ENCODE peak calls at places on chromosome 18, in eight cellular contexts. One of them, this sample, is unnamed.

GRCh38 chr18:35680139-35680551 is 98.6 kb downstream of the GALNT1 start:
- DNase-seq in heart right ventricle: no peak
- DNase-seq in cardiac fibroblast: peak
- DNase-seq in GM06990: no peak
- DNase-seq in mucosa of descending colon: no peak
- DNase-seq in body of pancreas: no peak
- DNase-seq in skeletal muscle cell: no peak
- DNase-seq in bronchial epithelial cell: no peak
- DNase-seq in this sample: no peak

GRCh38 chr18:923144-923543 is 18.5 kb downstream of the ADCYAP1 start:
- DNase-seq in heart right ventricle: no peak
- DNase-seq in cardiac fibroblast: no peak
- DNase-seq in GM06990: no peak
- DNase-seq in mucosa of descending colon: no peak
- DNase-seq in body of pancreas: no peak
- DNase-seq in skeletal muscle cell: no peak
- DNase-seq in bronchial epithelial cell: no peak
- DNase-seq in this sample: no peak

GRCh38 chr18:67239826-67240225 is 276.7 kb downstream of the DSEL start:
- DNase-seq in heart right ventricle: no peak
- DNase-seq in cardiac fibroblast: no peak
- DNase-seq in GM06990: no peak
- DNase-seq in mucosa of descending colon: no peak
- DNase-seq in body of pancreas: no peak
- DNase-seq in skeletal muscle cell: no peak
- DNase-seq in bronchial epithelial cell: peak
- DNase-seq in this sample: no peak

GRCh38 chr18:43578636-43579203 is 301.4 kb upstream of the SYT4 start:
- DNase-seq in heart right ventricle: no peak
- DNase-seq in cardiac fibroblast: peak
- DNase-seq in GM06990: no peak
- DNase-seq in mucosa of descending colon: no peak
- DNase-seq in body of pancreas: no peak
- DNase-seq in skeletal muscle cell: no peak
- DNase-seq in bronchial epithelial cell: no peak
- DNase-seq in this sample: no peak

GRCh38 chr18:37639846-37640245 is 74.2 kb upstream of the CELF4 start:
- DNase-seq in heart right ventricle: no peak
- DNase-seq in cardiac fibroblast: no peak
- DNase-seq in GM06990: no peak
- DNase-seq in mucosa of descending colon: no peak
- DNase-seq in body of pancreas: no peak
- DNase-seq in skeletal muscle cell: no peak
- DNase-seq in bronchial epithelial cell: peak
- DNase-seq in this sample: no peak

GRCh38 chr18:58251416-58251815 is 207.4 kb downstream of the NEDD4L start:
- DNase-seq in heart right ventricle: no peak
- DNase-seq in cardiac fibroblast: no peak
- DNase-seq in GM06990: no peak
- DNase-seq in mucosa of descending colon: no peak
- DNase-seq in body of pancreas: no peak
- DNase-seq in skeletal muscle cell: no peak
- DNase-seq in bronchial epithelial cell: no peak
- DNase-seq in this sample: no peak

GRCh38 chr18:61606759-61607158 is 273.5 kb downstream of the CDH20 start:
- DNase-seq in heart right ventricle: peak
- DNase-seq in cardiac fibroblast: peak
- DNase-seq in GM06990: no peak
- DNase-seq in mucosa of descending colon: peak
- DNase-seq in body of pancreas: peak
- DNase-seq in skeletal muscle cell: peak
- DNase-seq in bronchial epithelial cell: peak
- DNase-seq in this sample: no peak

GRCh38 chr18:10490401-10491289 is 35.2 kb upstream of the NAPG start:
- DNase-seq in heart right ventricle: no peak
- DNase-seq in cardiac fibroblast: no peak
- DNase-seq in GM06990: peak
- DNase-seq in mucosa of descending colon: peak
- DNase-seq in body of pancreas: peak
- DNase-seq in skeletal muscle cell: no peak
- DNase-seq in bronchial epithelial cell: no peak
- DNase-seq in this sample: no peak

GRCh38 chr18:26757263-26758019 is 108.1 kb downstream of the AQP4 start:
- DNase-seq in heart right ventricle: no peak
- DNase-seq in cardiac fibroblast: no peak
- DNase-seq in GM06990: no peak
- DNase-seq in mucosa of descending colon: no peak
- DNase-seq in body of pancreas: peak
- DNase-seq in skeletal muscle cell: no peak
- DNase-seq in bronchial epithelial cell: peak
- DNase-seq in this sample: no peak

GRCh38 chr18:44627245-44627644 is 53.4 kb upstream of the SETBP1 start:
- DNase-seq in heart right ventricle: no peak
- DNase-seq in cardiac fibroblast: peak
- DNase-seq in GM06990: no peak
- DNase-seq in mucosa of descending colon: no peak
- DNase-seq in body of pancreas: no peak
- DNase-seq in skeletal muscle cell: peak
- DNase-seq in bronchial epithelial cell: peak
- DNase-seq in this sample: no peak

GRCh38 chr18:37553633-37554398 is 11.8 kb downstream of the CELF4 start:
- DNase-seq in heart right ventricle: no peak
- DNase-seq in cardiac fibroblast: no peak
- DNase-seq in GM06990: no peak
- DNase-seq in mucosa of descending colon: no peak
- DNase-seq in body of pancreas: no peak
- DNase-seq in skeletal muscle cell: no peak
- DNase-seq in bronchial epithelial cell: no peak
- DNase-seq in this sample: no peak

GRCh38 chr18:13300029-13300428 is 81.5 kb downstream of the LDLRAD4 start:
- DNase-seq in heart right ventricle: no peak
- DNase-seq in cardiac fibroblast: no peak
- DNase-seq in GM06990: no peak
- DNase-seq in mucosa of descending colon: no peak
- DNase-seq in body of pancreas: no peak
- DNase-seq in skeletal muscle cell: no peak
- DNase-seq in bronchial epithelial cell: no peak
- DNase-seq in this sample: no peak

GRCh38 chr18:63860536-63860930 is 27.0 kb upstream of the SERPINB2 start:
- DNase-seq in heart right ventricle: no peak
- DNase-seq in cardiac fibroblast: no peak
- DNase-seq in GM06990: no peak
- DNase-seq in mucosa of descending colon: no peak
- DNase-seq in body of pancreas: no peak
- DNase-seq in skeletal muscle cell: no peak
- DNase-seq in bronchial epithelial cell: peak
- DNase-seq in this sample: no peak

GRCh38 chr18:26089247-26090129 is 925 bp downstream of the SS18 start:
- DNase-seq in heart right ventricle: no peak
- DNase-seq in cardiac fibroblast: peak
- DNase-seq in GM06990: peak
- DNase-seq in mucosa of descending colon: no peak
- DNase-seq in body of pancreas: no peak
- DNase-seq in skeletal muscle cell: no peak
- DNase-seq in bronchial epithelial cell: peak
- DNase-seq in this sample: no peak

GRCh38 chr18:38545071-38545470 is 979.5 kb upstream of the CELF4 start:
- DNase-seq in heart right ventricle: no peak
- DNase-seq in cardiac fibroblast: no peak
- DNase-seq in GM06990: no peak
- DNase-seq in mucosa of descending colon: no peak
- DNase-seq in body of pancreas: no peak
- DNase-seq in skeletal muscle cell: no peak
- DNase-seq in bronchial epithelial cell: peak
- DNase-seq in this sample: no peak

GRCh38 chr18:26516964-26517363 is 31.4 kb downstream of the KCTD1 start:
- DNase-seq in heart right ventricle: no peak
- DNase-seq in cardiac fibroblast: no peak
- DNase-seq in GM06990: no peak
- DNase-seq in mucosa of descending colon: no peak
- DNase-seq in body of pancreas: no peak
- DNase-seq in skeletal muscle cell: no peak
- DNase-seq in bronchial epithelial cell: no peak
- DNase-seq in this sample: no peak

GRCh38 chr18:40864846-40865245 is 1090.2 kb upstream of the PIK3C3 start:
- DNase-seq in heart right ventricle: no peak
- DNase-seq in cardiac fibroblast: no peak
- DNase-seq in GM06990: no peak
- DNase-seq in mucosa of descending colon: no peak
- DNase-seq in body of pancreas: no peak
- DNase-seq in skeletal muscle cell: no peak
- DNase-seq in bronchial epithelial cell: no peak
- DNase-seq in this sample: no peak

GRCh38 chr18:76475450-76476203 is 19.4 kb downstream of the ZNF516 start:
- DNase-seq in heart right ventricle: no peak
- DNase-seq in cardiac fibroblast: no peak
- DNase-seq in GM06990: no peak
- DNase-seq in mucosa of descending colon: no peak
- DNase-seq in body of pancreas: no peak
- DNase-seq in skeletal muscle cell: no peak
- DNase-seq in bronchial epithelial cell: no peak
- DNase-seq in this sample: no peak

DNA sequence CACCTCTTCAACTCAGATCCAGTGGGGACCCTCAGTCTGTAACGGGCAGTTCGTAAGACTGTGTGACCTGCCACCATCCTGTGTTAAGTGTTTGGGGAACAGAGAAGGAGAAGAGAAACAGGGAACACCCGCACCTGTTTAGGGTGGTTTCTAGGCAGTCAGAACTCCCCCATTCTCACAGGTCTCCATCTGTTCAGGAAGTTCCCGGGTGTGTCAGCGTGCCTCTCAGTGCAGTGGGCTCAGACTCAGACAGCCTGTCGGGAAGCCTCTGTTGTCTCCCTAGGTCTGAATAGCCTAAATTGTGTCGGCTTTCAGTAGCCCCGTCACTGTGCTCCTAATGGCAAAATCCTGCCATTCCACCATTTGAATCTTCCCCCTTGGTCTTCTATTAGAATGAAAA is 256.6 kb downstream of the LOXHD1 start:
- DNase-seq in heart right ventricle: no peak
- DNase-seq in cardiac fibroblast: no peak
- DNase-seq in GM06990: no peak
- DNase-seq in mucosa of descending colon: no peak
- DNase-seq in body of pancreas: no peak
- DNase-seq in skeletal muscle cell: no peak
- DNase-seq in bronchial epithelial cell: no peak
- DNase-seq in this sample: no peak
- H3K4me3 ChIP-seq in heart right ventricle: no peak
- H3K4me3 ChIP-seq in cardiac fibroblast: no peak
- H3K4me3 ChIP-seq in GM06990: no peak
- H3K4me3 ChIP-seq in mucosa of descending colon: no peak
- H3K4me3 ChIP-seq in body of pancreas: no peak
- H3K4me3 ChIP-seq in skeletal muscle cell: no peak
- H3K4me3 ChIP-seq in bronchial epithelial cell: no peak
- H3K4me3 ChIP-seq in this sample: no peak

GRCh38 chr18:6382968-6383367 is 31.7 kb downstream of the L3MBTL4 start:
- DNase-seq in heart right ventricle: no peak
- DNase-seq in cardiac fibroblast: no peak
- DNase-seq in GM06990: no peak
- DNase-seq in mucosa of descending colon: no peak
- DNase-seq in body of pancreas: no peak
- DNase-seq in skeletal muscle cell: no peak
- DNase-seq in bronchial epithelial cell: no peak
- DNase-seq in this sample: no peak
- H3K4me3 ChIP-seq in heart right ventricle: no peak
- H3K4me3 ChIP-seq in cardiac fibroblast: no peak
- H3K4me3 ChIP-seq in GM06990: no peak
- H3K4me3 ChIP-seq in mucosa of descending colon: no peak
- H3K4me3 ChIP-seq in body of pancreas: no peak
- H3K4me3 ChIP-seq in skeletal muscle cell: no peak
- H3K4me3 ChIP-seq in bronchial epithelial cell: no peak
- H3K4me3 ChIP-seq in this sample: no peak

GRCh38 chr18:3593381-3593903 is 143.5 kb downstream of the TGIF1 start:
- DNase-seq in heart right ventricle: no peak
- DNase-seq in cardiac fibroblast: peak
- DNase-seq in GM06990: no peak
- DNase-seq in mucosa of descending colon: no peak
- DNase-seq in body of pancreas: no peak
- DNase-seq in skeletal muscle cell: peak
- DNase-seq in bronchial epithelial cell: peak
- DNase-seq in this sample: peak
- H3K4me3 ChIP-seq in heart right ventricle: peak
- H3K4me3 ChIP-seq in cardiac fibroblast: peak
- H3K4me3 ChIP-seq in GM06990: peak
- H3K4me3 ChIP-seq in mucosa of descending colon: no peak
- H3K4me3 ChIP-seq in body of pancreas: no peak
- H3K4me3 ChIP-seq in skeletal muscle cell: peak
- H3K4me3 ChIP-seq in bronchial epithelial cell: no peak
- H3K4me3 ChIP-seq in this sample: peak

GRCh38 chr18:68418881-68419280 is 296.0 kb downstream of the TMX3 start:
- DNase-seq in heart right ventricle: no peak
- DNase-seq in cardiac fibroblast: peak
- DNase-seq in GM06990: no peak
- DNase-seq in mucosa of descending colon: no peak
- DNase-seq in body of pancreas: no peak
- DNase-seq in skeletal muscle cell: no peak
- DNase-seq in bronchial epithelial cell: peak
- DNase-seq in this sample: no peak

GRCh38 chr18:68414407-68414806 is 300.5 kb downstream of the TMX3 start:
- DNase-seq in heart right ventricle: no peak
- DNase-seq in cardiac fibroblast: no peak
- DNase-seq in GM06990: no peak
- DNase-seq in mucosa of descending colon: no peak
- DNase-seq in body of pancreas: no peak
- DNase-seq in skeletal muscle cell: no peak
- DNase-seq in bronchial epithelial cell: no peak
- DNase-seq in this sample: no peak

GRCh38 chr18:68417166-68417776 is 297.6 kb downstream of the TMX3 start:
- DNase-seq in heart right ventricle: no peak
- DNase-seq in cardiac fibroblast: peak
- DNase-seq in GM06990: no peak
- DNase-seq in mucosa of descending colon: no peak
- DNase-seq in body of pancreas: no peak
- DNase-seq in skeletal muscle cell: no peak
- DNase-seq in bronchial epithelial cell: no peak
- DNase-seq in this sample: no peak

GRCh38 chr18:68417826-68418225 is 297.1 kb downstream of the TMX3 start:
- DNase-seq in heart right ventricle: no peak
- DNase-seq in cardiac fibroblast: peak
- DNase-seq in GM06990: no peak
- DNase-seq in mucosa of descending colon: no peak
- DNase-seq in body of pancreas: no peak
- DNase-seq in skeletal muscle cell: no peak
- DNase-seq in bronchial epithelial cell: peak
- DNase-seq in this sample: no peak

DNA sequence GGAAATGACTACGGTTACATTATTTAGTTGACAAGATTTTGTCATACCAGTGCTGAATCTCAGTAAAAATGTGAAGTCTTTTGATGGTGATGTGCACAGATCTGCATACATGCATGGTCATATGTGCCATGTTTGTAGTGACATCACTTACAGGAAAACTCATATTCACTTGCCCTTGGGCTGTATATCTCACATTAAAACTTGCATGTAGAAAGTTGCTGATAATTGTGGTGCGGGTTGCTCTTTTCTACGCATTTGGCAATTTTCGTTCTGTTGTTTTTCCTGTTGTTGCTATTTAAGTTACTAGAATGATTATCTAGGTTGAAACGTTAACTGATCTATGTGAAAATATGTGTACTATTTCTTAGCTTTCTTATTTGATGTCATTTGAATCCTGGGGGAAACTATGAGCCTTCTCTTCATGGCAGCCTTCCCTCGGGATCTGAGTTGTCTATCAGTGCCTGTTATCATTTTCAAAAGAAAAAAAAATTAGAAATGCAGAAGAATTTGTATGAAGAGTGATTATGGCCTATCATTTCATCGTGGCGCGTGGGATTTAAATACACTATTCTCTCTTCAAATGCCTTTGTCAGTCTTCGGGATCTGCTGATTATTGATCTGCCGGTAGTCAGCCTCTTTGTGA is 296.6 kb downstream of the TMX3 start:
- DNase-seq in heart right ventricle: no peak
- DNase-seq in cardiac fibroblast: no peak
- DNase-seq in GM06990: no peak
- DNase-seq in mucosa of descending colon: no peak
- DNase-seq in body of pancreas: no peak
- DNase-seq in skeletal muscle cell: no peak
- DNase-seq in bronchial epithelial cell: no peak
- DNase-seq in this sample: no peak
- H3K4me3 ChIP-seq in heart right ventricle: no peak
- H3K4me3 ChIP-seq in cardiac fibroblast: no peak
- H3K4me3 ChIP-seq in GM06990: no peak
- H3K4me3 ChIP-seq in mucosa of descending colon: no peak
- H3K4me3 ChIP-seq in body of pancreas: no peak
- H3K4me3 ChIP-seq in skeletal muscle cell: no peak
- H3K4me3 ChIP-seq in bronchial epithelial cell: no peak
- H3K4me3 ChIP-seq in this sample: no peak

This sample was measured in ascending aorta.